ENCODE peak calls at places on chromosomes 12 and 14, in five cellular contexts. V, C, Q, P and M are unnamed samples.

GRCh38 chr14:60164717-60165546 is at the start of gene DHRS7:
- DNase-seq in V (peak), C (peak), Q (no peak), P (peak), M (peak)

GRCh38 chr14:69261761-69262331 is 1.9 kb downstream of the GALNT16 start:
- DNase-seq in V (no peak), C (no peak), Q (no peak), P (peak), M (peak)

GRCh38 chr14:75826599-75826998 is 155.2 kb downstream of the TGFB3 start:
- DNase-seq in V (no peak), C (no peak), Q (no peak), P (no peak), M (no peak)

GRCh38 chr12:34404377-34405285 is 382.3 kb downstream of the ALG10 start:
- DNase-seq in V (peak), C (no peak), Q (peak), P (peak), M (peak)

GRCh38 chr12:2294651-2295475 is 242.1 kb downstream of the CACNA1C start:
- DNase-seq in V (no peak), C (peak), Q (no peak), P (peak), M (no peak)

GRCh38 chr12:125267114-125267513 is 201.9 kb downstream of the AACS start:
- DNase-seq in V (no peak), C (no peak), Q (no peak), P (no peak), M (no peak)

GRCh38 chr12:45468751-45469615 is 253.1 kb downstream of the ANO6 start:
- DNase-seq in V (no peak), C (no peak), Q (no peak), P (no peak), M (no peak)

GRCh38 chr12:98998697-98999299 is 353.7 kb downstream of the APAF1 start:
- DNase-seq in V (peak), C (peak), Q (no peak), P (peak), M (peak)

GRCh38 chr12:6700646-6701051 is at the start of gene PIANP:
- DNase-seq in V (no peak), C (peak), Q (no peak), P (peak), M (peak)

GRCh38 chr14:61766136-61766535 is 3.9 kb downstream of the SNAPC1 start:
- DNase-seq in V (no peak), C (no peak), Q (no peak), P (no peak), M (no peak)

GRCh38 chr12:62647586-62647985 is 181.0 kb downstream of the MON2 start:
- DNase-seq in V (no peak), C (peak), Q (no peak), P (no peak), M (no peak)

GRCh38 chr12:62653740-62654139 is 187.1 kb downstream of the MON2 start:
- DNase-seq in V (no peak), C (no peak), Q (no peak), P (no peak), M (no peak)

GRCh38 chr12:62653304-62653703 is 186.7 kb downstream of the MON2 start:
- DNase-seq in V (no peak), C (no peak), Q (no peak), P (no peak), M (no peak)

GRCh38 chr12:62649412-62650116 is 182.9 kb downstream of the MON2 start:
- DNase-seq in V (no peak), C (no peak), Q (no peak), P (no peak), M (no peak)

GRCh38 chr12:62651138-62651537 is 184.5 kb downstream of the MON2 start:
- DNase-seq in V (no peak), C (no peak), Q (no peak), P (no peak), M (no peak)
- TF ChIP-seq CTCF in V (no peak), C (no peak), Q (no peak), P (no peak), M (no peak)

GRCh38 chr12:103495783-103496456 is at the start of gene C12orf42:
- DNase-seq in V (peak), C (peak), Q (no peak), P (peak), M (peak)
- TF ChIP-seq CTCF in V (peak), C (peak), Q (no peak), P (peak), M (peak)

GRCh38 chr12:108457006-108457733 is 57.9 kb upstream of the FICD start:
- DNase-seq in V (peak), C (peak), Q (no peak), P (peak), M (peak)
- TF ChIP-seq CTCF in V (peak), C (peak), Q (peak), P (peak), M (peak)

GRCh38 chr14:31510222-31510621 is 22.4 kb upstream of the GPR33 start:
- DNase-seq in V (peak), C (peak), Q (no peak), P (no peak), M (peak)
- TF ChIP-seq CTCF in V (peak), C (peak), Q (peak), P (peak), M (peak)

GRCh38 chr12:104057771-104058197 is 6.5 kb upstream of the HCFC2 start:
- DNase-seq in V (peak), C (peak), Q (no peak), P (no peak), M (peak)
- TF ChIP-seq CTCF in V (peak), C (peak), Q (no peak), P (peak), M (peak)